ENCODE peak calls at places on chromosomes 7 and 10, in eight cellular contexts. T is heart left ventricle, F is transverse colon, J is body of pancreas, G is PC-3, N is AG04450, Y is astrocyte of the spinal cord, I is fibroblast of lung. P is an unnamed sample.

GRCh38 chr10:91629715-91630549 is 2.9 kb downstream of the PPP1R3C start:
- DNase-seq in N (no peak), G (no peak), T (no peak), F (no peak), J (no peak), I (peak; percentile 56), Y (no peak), P (no peak)

GRCh38 chr7:127654404-127655392 is 2.7 kb downstream of the SND1 start:
- DNase-seq in Y (no peak), T (no peak), N (no peak), I (peak; percentile 16), F (no peak), G (no peak), J (no peak), P (no peak)

GRCh38 chr7:69757990-69758430 is 159.7 kb downstream of the AUTS2 start:
- DNase-seq in G (no peak), T (no peak), Y (no peak), J (no peak), F (no peak), I (peak; percentile 69), N (no peak), P (no peak)

GRCh38 chr7:112201421-112201820 is 4.8 kb downstream of the DOCK4 start:
- DNase-seq in Y (peak; percentile 71), F (no peak), N (peak; percentile 42), I (peak; percentile 87), G (peak; percentile 64), J (no peak), T (no peak), P (peak; percentile 93)

GRCh38 chr7:98168181-98168903 is 42.9 kb upstream of the BHLHA15 start:
- DNase-seq in G (peak; percentile 86), Y (peak; percentile 66), T (no peak), I (peak; percentile 72), N (peak; percentile 34), J (peak; percentile 90), F (peak; percentile 76), P (peak; percentile 41)

GRCh38 chr7:147556317-147556716 is 1034.2 kb upstream of the C7orf33 start:
- DNase-seq in I (no peak), J (no peak), T (no peak), N (no peak), Y (no peak), F (no peak), G (no peak), P (no peak)

GRCh38 chr7:151139071-151139521 is 28.4 kb downstream of the GBX1 start:
- DNase-seq in G (no peak), J (no peak), N (no peak), I (no peak), T (no peak), F (peak; percentile 1), Y (no peak), P (no peak)

GRCh38 chr10:77844177-77844576 is 82.4 kb downstream of the DLG5 start:
- DNase-seq in F (peak; percentile 74), T (no peak), N (no peak), J (no peak), I (no peak), Y (no peak), G (no peak), P (no peak)

GRCh38 chr10:69742928-69743602 is 58.6 kb upstream of the COL13A1 start:
- DNase-seq in I (peak; percentile 56), F (peak; percentile 33), T (peak; percentile 63), J (peak; percentile 30), N (no peak), G (peak; percentile 56), Y (no peak), P (no peak)

GRCh38 chr7:42494722-42495121 is 257.7 kb upstream of the GLI3 start:
- DNase-seq in I (no peak), N (no peak), G (no peak), F (no peak), T (peak; percentile 39), J (peak; percentile 30), Y (no peak), P (no peak)

GRCh38 chr7:158096582-158096981 is 491.0 kb downstream of the PTPRN2 start:
- DNase-seq in G (no peak), T (no peak), N (no peak), F (no peak), J (no peak), Y (no peak), I (no peak), P (no peak)
- H3K4me3 ChIP-seq in G (no peak overlapping the region), T (no peak overlapping the region), N (no peak overlapping the region), F (no peak overlapping the region), J (no peak overlapping the region), Y (no peak overlapping the region), I (no peak overlapping the region), P (no peak overlapping the region)

DNA sequence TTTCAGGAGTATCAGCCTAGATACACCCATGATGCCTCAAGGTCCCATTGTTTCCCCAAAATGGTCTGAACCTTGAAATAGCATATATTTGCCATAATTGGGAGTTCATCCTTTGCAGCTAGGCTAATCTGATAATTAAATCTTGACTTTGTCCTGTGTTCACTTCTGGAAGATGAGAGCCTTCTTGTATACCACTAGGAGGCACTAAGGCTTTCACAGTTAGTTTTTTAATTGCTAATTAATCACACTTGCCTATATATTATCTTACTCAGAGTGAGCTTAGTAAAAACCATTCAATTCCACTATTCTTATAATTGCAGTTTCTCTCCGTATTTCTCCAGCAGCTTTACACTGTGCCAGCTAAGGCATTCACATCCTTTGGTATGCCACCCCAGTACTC is 48.7 kb upstream of the MAGI2 start:
- DNase-seq in I (no peak), N (no peak), Y (no peak), J (no peak), G (peak; percentile 7), F (no peak), T (no peak), P (no peak)
- TF ChIP-seq CTCF in I (no peak), N (no peak), Y (no peak), J (no peak), G (peak; percentile 62), F (no peak), T (no peak), P (peak; percentile 13)

GRCh38 chr10:96673318-96674099 is 46.8 kb downstream of the PIK3AP1 start:
- DNase-seq in G (no peak), N (peak; percentile 13), Y (peak; percentile 79), J (peak; percentile 83), T (peak; percentile 51), I (peak; percentile 29), F (peak; percentile 52), P (no peak)
- H3K4me3 ChIP-seq in G (no peak overlapping the region), N (peak overlapping the region; percentile 17), Y (no peak overlapping the region), J (no peak overlapping the region), T (peak overlapping the region; percentile 15), I (no peak overlapping the region), F (no peak overlapping the region), P (no peak overlapping the region)

GRCh38 chr7:108382932-108383331 is 73.3 kb downstream of the NRCAM start:
- DNase-seq in T (no peak), F (no peak), N (no peak), G (no peak), I (no peak), J (no peak), Y (no peak), P (no peak)

GRCh38 chr7:108385834-108386422 is 70.3 kb downstream of the NRCAM start:
- DNase-seq in J (no peak), F (no peak), I (no peak), N (no peak), G (no peak), Y (no peak), T (no peak), P (no peak)

GRCh38 chr7:108380527-108380926 is 75.7 kb downstream of the NRCAM start:
- DNase-seq in G (no peak), J (no peak), I (no peak), F (no peak), N (no peak), Y (no peak), T (no peak), P (no peak)

DNA sequence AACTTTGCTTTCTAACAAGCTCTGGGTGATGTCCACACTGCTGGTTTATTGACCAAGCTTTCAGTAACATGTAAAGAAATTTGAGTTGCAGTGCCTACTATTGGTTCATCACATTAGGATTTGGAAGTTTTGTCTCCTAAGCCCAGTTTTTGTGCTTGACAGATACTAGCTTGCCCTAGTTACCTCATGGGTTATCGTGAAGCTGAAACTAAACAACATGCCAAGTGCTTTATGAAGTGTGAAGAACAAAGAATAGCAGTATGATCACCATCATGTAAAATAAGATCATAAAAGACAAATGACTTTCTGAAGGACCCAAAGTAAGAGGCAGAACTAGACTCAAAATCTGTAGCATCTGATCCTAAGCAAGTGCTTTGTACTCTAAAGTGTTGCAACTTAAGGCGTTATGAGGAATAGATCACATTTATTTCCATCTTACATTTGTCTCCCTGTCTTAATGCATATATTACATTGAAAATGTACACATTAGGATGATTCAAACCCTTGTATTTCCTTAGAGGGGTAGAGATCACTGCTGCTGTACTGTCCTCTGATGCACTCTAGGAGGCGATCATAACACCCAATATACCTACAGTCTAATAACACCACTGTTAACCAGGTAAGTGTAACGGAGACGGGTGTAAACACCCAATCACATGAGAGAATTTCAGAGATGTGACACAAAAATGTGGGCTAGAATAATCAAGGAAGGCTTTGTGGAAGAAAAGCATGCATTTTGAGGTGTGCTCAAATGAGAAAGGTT is 71.3 kb downstream of the NRCAM start:
- DNase-seq in N (no peak), I (no peak), J (no peak), G (peak; percentile 16), F (no peak), Y (no peak), T (no peak), P (no peak)
- TF ChIP-seq CTCF in N (no peak), I (peak; percentile 6), J (peak; percentile 12), G (peak; percentile 53), F (no peak), Y (no peak), T (no peak), P (peak; percentile 6)

GRCh38 chr10:35391153-35391953 is 55.0 kb downstream of the CCNY start:
- DNase-seq in G (no peak), Y (no peak), N (no peak), T (no peak), J (no peak), F (no peak), I (no peak), P (no peak)
- H3K4me3 ChIP-seq in G (no peak overlapping the region), Y (no peak overlapping the region), N (no peak overlapping the region), T (no peak overlapping the region), J (no peak overlapping the region), F (no peak overlapping the region), I (no peak overlapping the region), P (no peak overlapping the region)

DNA sequence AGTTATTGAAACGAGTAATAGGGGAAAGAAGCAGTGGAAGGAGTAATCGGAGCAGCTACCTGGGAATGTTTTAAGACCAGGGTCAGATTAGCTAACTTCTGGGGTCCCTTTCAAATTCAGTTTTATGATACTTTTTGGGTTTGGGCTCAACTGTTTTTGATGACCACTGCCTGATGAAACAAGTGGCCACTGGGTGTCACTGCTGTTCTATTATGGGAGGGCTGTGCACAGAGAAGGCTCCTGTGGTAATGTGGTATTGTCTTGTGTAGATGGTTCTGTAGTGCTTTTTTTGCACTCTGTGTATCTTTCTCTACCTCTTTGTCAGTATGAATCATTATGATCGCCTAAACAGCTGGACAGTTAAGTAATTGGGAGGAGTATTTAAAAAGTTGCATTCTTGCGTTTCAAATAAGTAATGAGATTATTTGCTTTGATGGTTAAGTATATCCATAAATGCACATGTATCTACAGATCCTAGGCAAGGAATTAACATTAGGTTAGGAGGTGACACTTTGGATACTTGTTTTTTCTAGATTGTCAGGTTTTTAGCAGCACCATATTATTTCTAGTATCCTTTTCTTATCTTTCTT is 128.4 kb downstream of the ABCA13 start:
- DNase-seq in J (peak; percentile 41), I (peak; percentile 65), N (peak; percentile 49), Y (peak; percentile 76), T (no peak), G (peak; percentile 88), F (peak; percentile 22), P (peak; percentile 33)
- TF ChIP-seq CTCF in J (peak; percentile 69), I (peak; percentile 75), N (peak; percentile 88), Y (peak; percentile 82), T (peak; percentile 59), G (peak; percentile 88), F (peak; percentile 48), P (peak; percentile 79)